ENCODE peak calls at places on chromosome 12, in six cellular contexts. One of them, this sample, is unnamed.

GRCh38 chr12:92144045-92144630 is 1.5 kb downstream of the BTG1 start:
- DNase-seq in Peyer's patch: peak; percentile 91
- DNase-seq in IMR-90: peak; percentile 99
- DNase-seq in H1: peak; percentile 33
- DNase-seq in adrenal gland: peak; percentile 94
- DNase-seq in HepG2: peak; percentile 81
- DNase-seq in this sample: peak; percentile 82

GRCh38 chr12:64609543-64610091 is 678 bp upstream of the RASSF3 start:
- DNase-seq in Peyer's patch: peak; percentile 51
- DNase-seq in IMR-90: peak; percentile 20
- DNase-seq in H1: no peak
- DNase-seq in adrenal gland: no peak
- DNase-seq in HepG2: no peak
- DNase-seq in this sample: no peak

GRCh38 chr12:9760699-9761406 is at the start of gene CD69:
- DNase-seq in Peyer's patch: peak; percentile 94
- DNase-seq in IMR-90: no peak
- DNase-seq in H1: no peak
- DNase-seq in adrenal gland: no peak
- DNase-seq in HepG2: no peak
- DNase-seq in this sample: no peak

GRCh38 chr12:117012189-117012805 is 86.9 kb downstream of the TESC start:
- DNase-seq in Peyer's patch: no peak
- DNase-seq in IMR-90: peak; percentile 41
- DNase-seq in H1: no peak
- DNase-seq in adrenal gland: no peak
- DNase-seq in HepG2: no peak
- DNase-seq in this sample: no peak

GRCh38 chr12:14417717-14418116 is 52.2 kb downstream of the ATF7IP start:
- DNase-seq in Peyer's patch: peak; percentile 78
- DNase-seq in IMR-90: peak; percentile 92
- DNase-seq in H1: peak; percentile 64
- DNase-seq in adrenal gland: peak; percentile 91
- DNase-seq in HepG2: peak; percentile 33
- DNase-seq in this sample: no peak

GRCh38 chr12:89856431-89856830 is 147.8 kb upstream of the ATP2B1 start:
- DNase-seq in Peyer's patch: no peak
- DNase-seq in IMR-90: peak; percentile 72
- DNase-seq in H1: no peak
- DNase-seq in adrenal gland: no peak
- DNase-seq in HepG2: no peak
- DNase-seq in this sample: no peak

GRCh38 chr12:8033153-8034044 is 883 bp downstream of the FOXJ2 start:
- DNase-seq in Peyer's patch: peak; percentile 73
- DNase-seq in IMR-90: peak; percentile 33
- DNase-seq in H1: no peak
- DNase-seq in adrenal gland: peak; percentile 78
- DNase-seq in HepG2: no peak
- DNase-seq in this sample: peak; percentile 51

GRCh38 chr12:69985656-69986055 is 160.6 kb downstream of the MYRFL start:
- DNase-seq in Peyer's patch: peak; percentile 76
- DNase-seq in IMR-90: no peak
- DNase-seq in H1: peak; percentile 7
- DNase-seq in adrenal gland: no peak
- DNase-seq in HepG2: peak; percentile 24
- DNase-seq in this sample: no peak

GRCh38 chr12:72511493-72511892 is 239.3 kb downstream of the TRHDE start:
- DNase-seq in Peyer's patch: no peak
- DNase-seq in IMR-90: no peak
- DNase-seq in H1: no peak
- DNase-seq in adrenal gland: no peak
- DNase-seq in HepG2: no peak
- DNase-seq in this sample: no peak

GRCh38 chr12:71164166-71164876 is 6.5 kb upstream of the TSPAN8 start:
- DNase-seq in Peyer's patch: no peak
- DNase-seq in IMR-90: no peak
- DNase-seq in H1: no peak
- DNase-seq in adrenal gland: no peak
- DNase-seq in HepG2: no peak
- DNase-seq in this sample: no peak

GRCh38 chr12:53560386-53560785 is 53.1 kb upstream of the NPFF start:
- DNase-seq in Peyer's patch: no peak
- DNase-seq in IMR-90: peak; percentile 66
- DNase-seq in H1: no peak
- DNase-seq in adrenal gland: no peak
- DNase-seq in HepG2: no peak
- DNase-seq in this sample: no peak

GRCh38 chr12:106048016-106048415 is 90.7 kb downstream of the NUAK1 start:
- DNase-seq in Peyer's patch: no peak
- DNase-seq in IMR-90: no peak
- DNase-seq in H1: no peak
- DNase-seq in adrenal gland: no peak
- DNase-seq in HepG2: no peak
- DNase-seq in this sample: no peak

GRCh38 chr12:93116632-93117031 is 187.5 kb upstream of the EEA1 start:
- DNase-seq in Peyer's patch: no peak
- DNase-seq in IMR-90: no peak
- DNase-seq in H1: no peak
- DNase-seq in adrenal gland: no peak
- DNase-seq in HepG2: no peak
- DNase-seq in this sample: no peak

GRCh38 chr12:113697646-113698504 is 226.2 kb upstream of the LHX5 start:
- DNase-seq in Peyer's patch: no peak
- DNase-seq in IMR-90: no peak
- DNase-seq in H1: peak; percentile 21
- DNase-seq in adrenal gland: no peak
- DNase-seq in HepG2: no peak
- DNase-seq in this sample: no peak

GRCh38 chr12:47782372-47782770 is 9.3 kb downstream of the SLC48A1 start:
- DNase-seq in Peyer's patch: no peak
- DNase-seq in IMR-90: no peak
- DNase-seq in H1: no peak
- DNase-seq in adrenal gland: no peak
- DNase-seq in HepG2: no peak
- DNase-seq in this sample: no peak

GRCh38 chr12:43436597-43436996 is 115.4 kb downstream of the ADAMTS20 start:
- DNase-seq in Peyer's patch: no peak
- DNase-seq in IMR-90: no peak
- DNase-seq in H1: no peak
- DNase-seq in adrenal gland: no peak
- DNase-seq in HepG2: no peak
- DNase-seq in this sample: no peak

GRCh38 chr12:51009038-51009437 is 17.1 kb downstream of the SLC11A2 start:
- DNase-seq in Peyer's patch: peak; percentile 89
- DNase-seq in IMR-90: no peak
- DNase-seq in H1: no peak
- DNase-seq in adrenal gland: peak; percentile 91
- DNase-seq in HepG2: no peak
- DNase-seq in this sample: peak; percentile 60

GRCh38 chr12:53060721-53061276 is 10.9 kb downstream of the TNS2 start:
- DNase-seq in Peyer's patch: peak; percentile 46
- DNase-seq in IMR-90: no peak
- DNase-seq in H1: no peak
- DNase-seq in adrenal gland: peak; percentile 68
- DNase-seq in HepG2: no peak
- DNase-seq in this sample: peak; percentile 74

GRCh38 chr12:108724054-108724889 is 7.0 kb downstream of the CORO1C start:
- DNase-seq in Peyer's patch: no peak
- DNase-seq in IMR-90: peak; percentile 74
- DNase-seq in H1: no peak
- DNase-seq in adrenal gland: no peak
- DNase-seq in HepG2: no peak
- DNase-seq in this sample: no peak

GRCh38 chr12:43744826-43745225 is 13.8 kb downstream of the PUS7L start:
- DNase-seq in Peyer's patch: no peak
- DNase-seq in IMR-90: no peak
- DNase-seq in H1: no peak
- DNase-seq in adrenal gland: no peak
- DNase-seq in HepG2: no peak
- DNase-seq in this sample: no peak

GRCh38 chr12:114369088-114369487 is 36.9 kb downstream of the TBX5 start:
- DNase-seq in Peyer's patch: no peak
- DNase-seq in IMR-90: no peak
- DNase-seq in H1: no peak
- DNase-seq in adrenal gland: no peak
- DNase-seq in HepG2: no peak
- DNase-seq in this sample: no peak

GRCh38 chr12:12442548-12443071 is 85.7 kb downstream of the BORCS5 start:
- DNase-seq in Peyer's patch: no peak
- DNase-seq in IMR-90: peak; percentile 80
- DNase-seq in H1: no peak
- DNase-seq in adrenal gland: no peak
- DNase-seq in HepG2: no peak
- DNase-seq in this sample: no peak

GRCh38 chr12:113853491-113853890 is 112.6 kb downstream of the RBM19 start:
- DNase-seq in Peyer's patch: no peak
- DNase-seq in IMR-90: no peak
- DNase-seq in H1: no peak
- DNase-seq in adrenal gland: no peak
- DNase-seq in HepG2: no peak
- DNase-seq in this sample: no peak

GRCh38 chr12:85923767-85924331 is 49.8 kb downstream of the NTS start:
- DNase-seq in Peyer's patch: no peak
- DNase-seq in IMR-90: peak; percentile 49
- DNase-seq in H1: no peak
- DNase-seq in adrenal gland: no peak
- DNase-seq in HepG2: no peak
- DNase-seq in this sample: no peak

GRCh38 chr12:94416613-94417012 is 43.1 kb downstream of the CEP83 start:
- DNase-seq in Peyer's patch: no peak
- DNase-seq in IMR-90: no peak
- DNase-seq in H1: no peak
- DNase-seq in adrenal gland: no peak
- DNase-seq in HepG2: no peak
- DNase-seq in this sample: no peak

GRCh38 chr12:53333289-53333688 is 2.9 kb downstream of the SP7 start:
- DNase-seq in Peyer's patch: no peak
- DNase-seq in IMR-90: no peak
- DNase-seq in H1: no peak
- DNase-seq in adrenal gland: no peak
- DNase-seq in HepG2: no peak
- DNase-seq in this sample: no peak

GRCh38 chr12:128388461-128388921 is 121.5 kb downstream of the TMEM132C start:
- DNase-seq in Peyer's patch: no peak
- DNase-seq in IMR-90: no peak
- DNase-seq in H1: no peak
- DNase-seq in adrenal gland: no peak
- DNase-seq in HepG2: no peak
- DNase-seq in this sample: no peak

GRCh38 chr12:6193853-6194815 is 6.1 kb upstream of the CD9 start:
- DNase-seq in Peyer's patch: peak; percentile 73
- DNase-seq in IMR-90: peak; percentile 58
- DNase-seq in H1: no peak
- DNase-seq in adrenal gland: peak; percentile 74
- DNase-seq in HepG2: no peak
- DNase-seq in this sample: no peak

DNA sequence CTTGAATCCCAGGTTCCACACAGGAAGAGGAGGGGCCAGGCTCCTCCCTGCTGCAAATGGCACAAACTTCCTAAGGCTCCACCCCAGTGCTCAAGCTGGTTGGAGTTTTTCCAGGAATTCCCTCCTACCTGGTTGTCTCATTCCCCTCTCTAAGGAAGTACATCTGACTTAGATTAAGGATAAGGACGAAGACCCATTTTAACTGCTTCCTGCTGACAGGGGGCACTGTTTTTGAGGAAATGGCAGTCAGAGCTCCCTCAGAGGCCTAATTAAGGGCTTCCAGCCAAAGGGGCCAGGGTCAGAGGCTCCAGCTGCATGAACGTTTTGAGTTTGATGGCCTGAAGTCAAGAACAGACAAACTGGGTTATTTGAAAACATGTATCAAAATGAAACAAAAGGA is 1084.7 kb downstream of the SLC6A15 start:
- DNase-seq in Peyer's patch: no peak
- DNase-seq in IMR-90: no peak
- DNase-seq in H1: no peak
- DNase-seq in adrenal gland: peak; percentile 87
- DNase-seq in HepG2: no peak
- DNase-seq in this sample: no peak
- TF ChIP-seq CTCF in Peyer's patch: no peak
- TF ChIP-seq CTCF in IMR-90: no peak
- TF ChIP-seq CTCF in H1: peak; percentile 2
- TF ChIP-seq CTCF in adrenal gland: peak; percentile 34
- TF ChIP-seq CTCF in HepG2: no peak
- TF ChIP-seq CTCF in this sample: no peak

DNA sequence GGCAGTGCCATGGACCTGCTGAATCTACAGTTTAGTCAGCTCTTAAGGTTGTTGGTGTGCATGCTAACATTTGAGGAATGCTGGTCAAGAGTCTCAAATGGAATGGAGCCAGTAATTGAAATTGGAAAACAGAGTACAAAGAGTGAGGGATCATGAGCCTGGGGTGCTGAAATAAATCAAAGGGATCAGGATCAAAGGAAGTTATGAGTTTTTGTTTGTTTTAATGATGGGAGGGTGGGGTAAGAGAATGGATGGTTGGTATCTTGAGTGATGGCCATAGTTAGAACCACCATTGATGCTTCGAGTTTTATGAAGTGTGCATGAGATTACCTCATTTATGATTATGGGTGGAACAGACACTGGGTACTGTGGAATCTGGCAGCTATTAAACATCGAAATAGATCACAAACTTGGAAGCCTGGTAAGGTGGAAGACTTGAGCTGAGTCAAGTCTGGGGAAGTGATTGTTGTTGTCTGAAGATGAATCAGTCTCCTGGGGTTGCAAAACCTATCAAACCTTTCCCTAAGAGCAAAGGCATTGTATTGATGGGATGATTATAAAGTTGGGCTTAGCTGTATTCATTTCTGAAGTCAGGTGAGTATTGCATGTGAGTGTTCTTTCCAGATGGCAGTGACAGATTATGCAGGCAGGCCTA is 323.4 kb upstream of the E2F7 start:
- DNase-seq in Peyer's patch: no peak
- DNase-seq in IMR-90: no peak
- DNase-seq in H1: no peak
- DNase-seq in adrenal gland: no peak
- DNase-seq in HepG2: no peak
- DNase-seq in this sample: no peak
- TF ChIP-seq POLR2A in Peyer's patch: no peak
- TF ChIP-seq POLR2A in IMR-90: no peak
- TF ChIP-seq POLR2A in H1: no peak
- TF ChIP-seq POLR2A in adrenal gland: no peak
- TF ChIP-seq POLR2A in HepG2: no peak
- TF ChIP-seq POLR2A in this sample: no peak

GRCh38 chr12:124379938-124380754 is 85.3 kb downstream of the RFLNA start:
- DNase-seq in Peyer's patch: peak; percentile 56
- DNase-seq in IMR-90: peak; percentile 89
- DNase-seq in H1: no peak
- DNase-seq in adrenal gland: peak; percentile 90
- DNase-seq in HepG2: no peak
- DNase-seq in this sample: no peak
- TF ChIP-seq CTCF in Peyer's patch: no peak
- TF ChIP-seq CTCF in IMR-90: peak; percentile 62
- TF ChIP-seq CTCF in H1: peak; percentile 2
- TF ChIP-seq CTCF in adrenal gland: peak; percentile 74
- TF ChIP-seq CTCF in HepG2: no peak
- TF ChIP-seq CTCF in this sample: peak; percentile 25

DNA sequence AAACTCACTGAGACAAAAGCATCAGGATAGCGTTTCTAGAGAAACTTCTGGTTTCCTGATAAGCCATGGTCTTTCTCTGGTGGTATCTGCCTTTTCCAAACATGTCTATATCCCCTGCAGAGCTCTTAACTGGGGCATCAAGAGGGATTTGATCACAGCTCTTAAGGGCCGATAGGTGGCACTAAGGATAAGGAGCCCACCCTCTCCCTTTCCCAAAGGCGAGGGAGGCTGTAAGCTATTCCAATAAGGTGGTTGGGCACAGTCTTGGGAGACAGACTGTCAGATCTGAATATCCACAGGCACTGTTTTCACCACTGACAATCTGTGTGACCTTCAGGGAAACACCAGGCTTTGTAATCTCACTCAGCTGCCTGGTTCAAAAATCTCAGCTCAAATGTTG is 206.0 kb downstream of the ADGRD1 start:
- DNase-seq in Peyer's patch: no peak
- DNase-seq in IMR-90: no peak
- DNase-seq in H1: peak; percentile 13
- DNase-seq in adrenal gland: peak; percentile 18
- DNase-seq in HepG2: peak; percentile 13
- DNase-seq in this sample: no peak
- TF ChIP-seq POLR2A in Peyer's patch: no peak
- TF ChIP-seq POLR2A in IMR-90: no peak
- TF ChIP-seq POLR2A in H1: no peak
- TF ChIP-seq POLR2A in adrenal gland: no peak
- TF ChIP-seq POLR2A in HepG2: no peak
- TF ChIP-seq POLR2A in this sample: no peak

This sample was measured in right lobe of liver.